ENCODE peak calls at places on chromosomes 2 and 18, in nine cellular contexts. S is GM23248, H is HCT116, Q is neural progenitor cell, X is hepatocyte, Y is MM.1S, E is GM23338, U is OCI-LY7, L is SK-N-SH. I is an unnamed sample. For H3K4me1, the result is how much of the 10 kb centered on the place peaks cover.

GRCh38 chr2:237627463-237628321 is at the start of gene LRRFIP1:
- DNase-seq in S (peak), H (no peak), Q (peak), X (peak), Y (no peak), E (peak), U (no peak), L (peak), I (peak)

GRCh38 chr2:94876523-94876863 is 5.3 kb downstream of the TEKT4 start:
- DNase-seq in S (no peak), H (no peak), Q (no peak), X (no peak), Y (no peak), E (no peak), U (no peak), L (peak), I (no peak)

GRCh38 chr18:2982452-2983172 is 30.3 kb downstream of the LPIN2 start:
- DNase-seq in S (peak), H (no peak), Q (no peak), X (peak), Y (peak), E (peak), U (no peak), L (no peak), I (no peak)

GRCh38 chr2:99597616-99598015 is 107.8 kb upstream of the REV1 start:
- DNase-seq in S (peak), H (no peak), Q (no peak), X (no peak), Y (no peak), E (no peak), U (no peak), L (no peak), I (no peak)

GRCh38 chr2:187299122-187299906 is 148.7 kb downstream of the CALCRL start:
- DNase-seq in S (peak), H (no peak), Q (no peak), X (no peak), Y (peak), E (peak), U (no peak), L (peak), I (peak)

GRCh38 chr2:938181-939005 is 12.3 kb upstream of the SNTG2 start:
- DNase-seq in S (no peak), H (no peak), Q (no peak), X (no peak), Y (no peak), E (no peak), U (no peak), L (no peak), I (no peak)

GRCh38 chr2:234032301-234032856 is 18.1 kb upstream of the SPP2 start:
- DNase-seq in S (peak), H (no peak), Q (no peak), X (no peak), Y (no peak), E (no peak), U (no peak), L (no peak), I (peak)

GRCh38 chr18:49656098-49656591 is 94.3 kb downstream of the LIPG start:
- DNase-seq in S (peak), H (peak), Q (no peak), X (peak), Y (no peak), E (no peak), U (no peak), L (no peak), I (peak)

GRCh38 chr2:109450574-109451265 is 163.0 kb downstream of the SEPTIN10 start:
- DNase-seq in S (no peak), H (no peak), Q (no peak), X (no peak), Y (no peak), E (no peak), U (no peak), L (peak), I (no peak)

GRCh38 chr2:164816900-164817299 is 24.7 kb downstream of the COBLL1 start:
- DNase-seq in S (no peak), H (no peak), Q (no peak), X (no peak), Y (no peak), E (no peak), U (no peak), L (no peak), I (no peak)

GRCh38 chr2:39487398-39488250 is 50.5 kb upstream of the MAP4K3 start:
- DNase-seq in S (peak), H (no peak), Q (no peak), X (no peak), Y (no peak), E (peak), U (no peak), L (no peak), I (peak)

GRCh38 chr2:74130211-74130995 is 17.3 kb downstream of the BOLA3 start:
- DNase-seq in S (no peak), H (no peak), Q (no peak), X (no peak), Y (no peak), E (peak), U (no peak), L (no peak), I (peak)

GRCh38 chr2:99754215-99754614 is 264.4 kb upstream of the REV1 start:
- DNase-seq in S (peak), H (no peak), Q (no peak), X (no peak), Y (no peak), E (no peak), U (no peak), L (no peak), I (peak)

GRCh38 chr2:36277146-36277808 is 78.3 kb upstream of the CRIM1 start:
- DNase-seq in S (peak), H (peak), Q (no peak), X (no peak), Y (no peak), E (no peak), U (no peak), L (no peak), I (peak)

DNA sequence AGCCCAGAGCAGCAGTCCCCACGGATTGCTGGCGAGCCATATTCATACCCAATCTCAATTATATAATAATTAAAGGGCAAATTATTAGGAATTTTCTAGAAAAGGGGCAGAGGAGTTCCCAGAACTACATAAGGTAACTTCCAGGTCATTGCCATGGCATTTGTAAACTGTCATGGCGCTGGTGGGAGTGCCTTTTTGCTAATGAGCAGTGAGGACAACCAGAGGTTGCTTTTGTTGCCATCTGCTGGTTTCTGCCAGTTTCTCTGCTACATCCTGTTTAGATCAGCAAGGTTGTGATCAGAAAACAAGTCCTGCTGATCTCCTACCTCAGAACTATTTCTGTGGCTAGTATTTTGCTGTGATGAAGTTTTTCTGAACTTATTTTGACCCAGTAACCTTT is 159.8 kb upstream of the PIEZO2 start:
- DNase-seq in S (peak), H (peak), Q (no peak), X (no peak), Y (peak), E (peak), U (peak), L (no peak), I (peak)
- TF ChIP-seq EZH2phosphoT487 in S (no peak), H (no peak), Q (no peak), X (no peak), Y (no peak), E (no peak), U (no peak), L (no peak), I (no peak)

DNA sequence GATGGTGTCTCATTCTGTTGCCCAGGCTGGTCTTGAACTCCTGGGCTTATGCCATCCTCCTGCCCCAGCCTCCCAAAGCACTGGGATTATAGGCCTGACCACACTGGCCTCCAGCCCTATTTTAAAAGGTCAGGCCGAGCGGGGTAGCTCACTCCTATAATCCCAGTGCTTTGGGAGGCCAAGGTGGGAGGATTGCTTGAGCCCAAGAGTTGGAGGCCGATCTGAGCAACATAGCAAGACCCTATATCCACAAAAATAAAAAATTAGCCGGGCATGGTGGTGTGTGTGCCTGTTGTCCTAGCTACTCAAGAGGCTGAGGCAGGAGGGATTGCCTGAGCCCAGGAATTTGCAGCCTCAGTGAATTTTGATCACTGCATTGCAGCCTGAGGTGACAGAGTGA is 3.9 kb downstream of the CAB39 start:
- DNase-seq in S (no peak), H (no peak), Q (no peak), X (no peak), Y (no peak), E (no peak), U (no peak), L (no peak), I (no peak)
- H3K4me1 ChIP-seq in S (under half), H (under half), Q (under half), X (under half), Y (under half), E (half or more), U (half or more), L (under half), I (under half)

DNA sequence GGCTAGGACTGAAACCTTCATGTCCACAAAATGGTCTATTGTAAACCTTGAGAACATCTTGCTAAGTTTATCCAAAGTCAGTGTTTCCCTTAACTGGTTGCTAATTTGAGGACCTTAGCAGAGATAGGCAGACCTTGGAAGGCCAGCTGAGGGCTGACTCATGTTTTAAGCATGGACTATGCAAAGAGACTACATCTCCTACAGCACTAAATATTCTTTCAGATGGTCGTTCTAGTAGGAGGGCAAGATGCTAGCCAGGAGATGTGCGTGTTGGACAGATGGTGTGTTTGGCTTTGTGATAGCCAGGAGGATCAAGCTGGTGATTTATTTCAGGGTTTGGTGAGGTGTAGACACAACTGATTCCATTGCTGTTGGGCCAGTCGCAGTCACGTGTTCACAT is 75.8 kb downstream of the NRP2 start:
- DNase-seq in S (peak), H (no peak), Q (no peak), X (peak), Y (no peak), E (no peak), U (no peak), L (no peak), I (peak)
- TF ChIP-seq EZH2phosphoT487 in S (no peak), H (no peak), Q (no peak), X (no peak), Y (no peak), E (no peak), U (no peak), L (no peak), I (no peak)

GRCh38 chr2:215653344-215654015 is 217.6 kb upstream of the FN1 start:
- DNase-seq in S (peak), H (no peak), Q (no peak), X (no peak), Y (no peak), E (no peak), U (no peak), L (no peak), I (no peak)

GRCh38 chr2:215652432-215652831 is 216.6 kb upstream of the FN1 start:
- DNase-seq in S (peak), H (no peak), Q (no peak), X (no peak), Y (no peak), E (no peak), U (no peak), L (no peak), I (no peak)

GRCh38 chr2:215651412-215651811 is 215.5 kb upstream of the FN1 start:
- DNase-seq in S (no peak), H (no peak), Q (no peak), X (no peak), Y (no peak), E (no peak), U (no peak), L (no peak), I (no peak)

GRCh38 chr2:215657844-215658243 is 222.0 kb upstream of the FN1 start:
- DNase-seq in S (peak), H (no peak), Q (no peak), X (peak), Y (no peak), E (no peak), U (no peak), L (no peak), I (peak)

DNA sequence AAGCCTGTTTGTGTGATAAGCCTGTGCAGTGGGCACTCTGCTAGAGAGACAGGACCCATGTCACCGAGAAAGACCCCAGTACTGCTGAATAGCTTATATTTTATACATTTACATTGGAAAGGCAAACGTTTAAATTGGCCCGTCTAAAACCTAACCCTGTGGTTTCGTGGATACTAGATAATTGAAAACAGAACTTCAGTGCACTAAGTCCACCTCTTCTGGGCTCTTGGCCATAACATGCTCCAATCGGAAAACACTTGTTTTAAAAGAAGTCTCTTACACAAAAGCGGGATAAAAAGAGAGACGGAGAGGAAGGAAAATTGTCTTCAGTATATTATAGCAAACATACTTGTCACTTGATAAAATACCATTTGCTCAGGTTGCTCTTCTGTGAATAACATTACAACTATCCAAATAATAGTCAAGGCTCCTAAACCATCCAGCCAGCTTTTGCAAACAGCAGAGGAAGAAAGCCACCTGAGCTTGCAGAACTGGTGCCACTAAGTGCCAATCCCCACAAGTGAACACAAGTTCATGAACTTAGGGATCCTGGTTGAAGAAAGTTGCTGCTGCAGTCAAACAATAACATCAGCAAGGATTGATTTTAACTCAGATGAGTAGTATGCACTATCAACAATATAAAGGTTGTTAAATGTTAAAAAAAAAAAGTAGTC is 218.4 kb upstream of the FN1 start:
- DNase-seq in S (peak), H (no peak), Q (no peak), X (peak), Y (no peak), E (no peak), U (no peak), L (no peak), I (no peak)
- H3K4me1 ChIP-seq in S (half or more), H (under half), Q (under half), X (under half), Y (under half), E (under half), U (under half), L (under half), I (under half)

GRCh38 chr2:45890094-45890646 is 238.7 kb downstream of the PRKCE start:
- DNase-seq in S (no peak), H (no peak), Q (no peak), X (no peak), Y (no peak), E (no peak), U (no peak), L (no peak), I (no peak)

GRCh38 chr2:45889620-45890019 is 238.1 kb downstream of the PRKCE start:
- DNase-seq in S (no peak), H (no peak), Q (no peak), X (no peak), Y (no peak), E (no peak), U (no peak), L (no peak), I (no peak)

GRCh38 chr2:45888167-45888566 is 236.7 kb downstream of the PRKCE start:
- DNase-seq in S (peak), H (no peak), Q (no peak), X (no peak), Y (no peak), E (no peak), U (no peak), L (no peak), I (no peak)

GRCh38 chr2:45888641-45889040 is 237.2 kb downstream of the PRKCE start:
- DNase-seq in S (no peak), H (no peak), Q (no peak), X (no peak), Y (no peak), E (no peak), U (no peak), L (no peak), I (no peak)

DNA sequence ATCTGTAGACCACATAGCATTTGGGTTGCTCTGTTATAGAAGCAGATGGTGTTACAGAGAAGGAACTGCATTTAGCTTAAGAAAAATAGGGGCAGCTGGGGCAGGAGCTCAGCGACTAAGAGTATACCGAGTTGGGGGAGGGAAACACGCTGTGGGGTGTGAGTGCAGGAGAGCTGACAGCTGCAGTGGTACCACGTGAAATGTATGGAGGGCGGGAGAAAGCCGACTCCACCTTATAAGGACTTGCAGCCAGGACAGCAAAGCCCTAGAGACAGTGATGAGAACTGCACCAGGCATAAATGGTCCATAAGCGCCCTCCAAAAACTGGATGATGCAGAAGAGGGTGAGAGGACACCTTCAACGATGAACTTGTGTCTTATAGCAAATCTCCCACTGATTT is 237.6 kb downstream of the PRKCE start:
- DNase-seq in S (no peak), H (no peak), Q (peak), X (peak), Y (peak), E (peak), U (peak), L (no peak), I (no peak)
- TF ChIP-seq EZH2phosphoT487 in S (no peak), H (no peak), Q (no peak), X (no peak), Y (no peak), E (no peak), U (no peak), L (no peak), I (no peak)

I was measured in PC-3.